ENCODE peak calls at places on chromosomes 12 and 14, in ten cellular contexts. V, S, A, O, F, X, Z, N, G and M are unnamed samples.

GRCh38 chr14:106883218-106883692 is 1356.9 kb downstream of the TMEM121 start:
- DNase-seq in V (no peak), S (no peak), A (no peak), O (peak; percentile 4), F (no peak), X (no peak), Z (no peak), N (no peak), G (peak; percentile 71), M (no peak)

GRCh38 chr12:69007166-69007857 is 74.3 kb upstream of the CPM start:
- DNase-seq in V (peak; percentile 6), S (peak; percentile 75), A (peak; percentile 88), O (peak; percentile 82), F (no peak), X (peak; percentile 90), Z (peak; percentile 49), N (peak; percentile 84), G (no peak), M (peak; percentile 62)

GRCh38 chr12:89206375-89206774 is 145.9 kb downstream of the DUSP6 start:
- DNase-seq in V (no peak), S (no peak), A (no peak), O (no peak), F (no peak), X (no peak), Z (no peak), N (no peak), G (no peak), M (no peak)

GRCh38 chr14:105074601-105075053 is 9.4 kb upstream of the GPR132 start:
- DNase-seq in V (peak; percentile 76), S (no peak), A (no peak), O (no peak), F (no peak), X (no peak), Z (no peak), N (no peak), G (no peak), M (no peak)

GRCh38 chr12:53344824-53345485 is 8.8 kb upstream of the SP7 start:
- DNase-seq in V (peak; percentile 93), S (peak; percentile 88), A (peak; percentile 33), O (peak; percentile 81), F (peak; percentile 82), X (peak; percentile 93), Z (no peak), N (peak; percentile 72), G (peak; percentile 80), M (peak; percentile 74)

GRCh38 chr12:6469092-6469491 is 1.4 kb downstream of the VAMP1 start:
- DNase-seq in V (no peak), S (no peak), A (no peak), O (no peak), F (no peak), X (no peak), Z (no peak), N (no peak), G (no peak), M (no peak)

GRCh38 chr12:53500119-53500775 is 836 bp upstream of the TARBP2 start:
- DNase-seq in V (no peak), S (no peak), A (no peak), O (peak; percentile 93), F (no peak), X (no peak), Z (no peak), N (peak; percentile 41), G (no peak), M (no peak)

GRCh38 chr12:57341275-57341990 is 89.4 kb downstream of the R3HDM2 start:
- DNase-seq in V (no peak), S (peak; percentile 30), A (no peak), O (peak; percentile 77), F (no peak), X (no peak), Z (no peak), N (no peak), G (no peak), M (no peak)

GRCh38 chr12:6383572-6384498 is at the start of gene LTBR:
- DNase-seq in V (peak; percentile 89), S (peak; percentile 44), A (peak; percentile 76), O (peak; percentile 94), F (peak; percentile 96), X (peak; percentile 98), Z (no peak), N (peak; percentile 85), G (no peak), M (peak; percentile 97)

GRCh38 chr12:84763112-84763511 is 149.5 kb downstream of the SLC6A15 start:
- DNase-seq in V (no peak), S (no peak), A (no peak), O (peak; percentile 41), F (no peak), X (no peak), Z (no peak), N (peak; percentile 85), G (no peak), M (no peak)

GRCh38 chr14:92297818-92298595 is 25.0 kb upstream of the SLC24A4 start:
- DNase-seq in V (no peak), S (no peak), A (no peak), O (no peak), F (no peak), X (no peak), Z (no peak), N (no peak), G (no peak), M (no peak)

GRCh38 chr14:78764240-78764639 is 594.1 kb downstream of the NRXN3 start:
- DNase-seq in V (peak; percentile 6), S (no peak), A (no peak), O (peak; percentile 60), F (no peak), X (no peak), Z (no peak), N (peak; percentile 64), G (no peak), M (no peak)

GRCh38 chr14:70812124-70812818 is 3.0 kb upstream of the MAP3K9 start:
- DNase-seq in V (no peak), S (no peak), A (no peak), O (no peak), F (no peak), X (no peak), Z (no peak), N (no peak), G (no peak), M (no peak)
- H3K4me3 ChIP-seq in V (no peak overlapping the region), S (no peak overlapping the region), A (no peak overlapping the region), O (no peak overlapping the region), F (no peak overlapping the region), X (no peak overlapping the region), Z (no peak overlapping the region), N (no peak overlapping the region), G (no peak overlapping the region), M (no peak overlapping the region)

DNA sequence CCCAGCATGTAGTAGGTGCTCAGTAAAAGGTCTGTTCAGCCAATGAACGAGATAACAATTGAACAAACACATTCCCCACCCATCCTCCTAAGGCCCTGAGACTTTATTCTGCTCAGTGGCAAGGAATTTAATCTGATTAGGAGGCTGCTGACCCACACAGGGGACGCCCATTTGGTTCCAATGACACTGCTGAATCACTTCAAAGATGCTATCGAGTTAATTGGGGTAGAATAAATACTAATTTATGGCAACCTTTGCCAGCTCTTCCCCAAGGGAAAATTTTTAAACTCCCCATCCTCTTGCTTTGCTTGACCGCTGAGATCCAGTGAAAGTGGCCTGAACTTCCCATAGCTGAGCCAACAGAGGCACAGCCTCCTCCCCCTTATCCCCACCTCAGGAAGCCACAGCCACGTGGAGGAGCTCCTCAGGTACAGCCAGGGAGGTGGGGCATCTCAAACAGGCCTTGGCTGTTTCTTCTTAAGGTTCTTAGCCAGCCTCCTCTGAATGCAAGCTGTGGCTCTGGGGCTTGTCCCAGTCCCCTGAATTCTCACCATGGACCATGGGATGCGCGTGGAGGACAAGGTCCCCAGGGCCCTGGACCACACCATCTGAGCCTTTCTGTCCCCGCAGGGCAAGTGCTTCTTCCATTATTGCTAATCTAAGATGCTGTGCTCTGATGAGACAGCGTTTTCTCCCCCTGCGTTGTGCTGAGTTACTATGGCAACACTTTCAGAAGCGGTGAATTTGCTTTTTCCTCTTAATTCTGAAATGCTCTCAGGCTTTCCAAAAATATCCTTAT is 26.7 kb downstream of the C14orf132 start:
- DNase-seq in V (peak; percentile 60), S (no peak), A (no peak), O (no peak), F (peak; percentile 15), X (no peak), Z (no peak), N (no peak), G (no peak), M (no peak)
- H3K4me3 ChIP-seq in V (no peak overlapping the region), S (no peak overlapping the region), A (no peak overlapping the region), O (no peak overlapping the region), F (no peak overlapping the region), X (no peak overlapping the region), Z (no peak overlapping the region), N (no peak overlapping the region), G (no peak overlapping the region), M (no peak overlapping the region)

DNA sequence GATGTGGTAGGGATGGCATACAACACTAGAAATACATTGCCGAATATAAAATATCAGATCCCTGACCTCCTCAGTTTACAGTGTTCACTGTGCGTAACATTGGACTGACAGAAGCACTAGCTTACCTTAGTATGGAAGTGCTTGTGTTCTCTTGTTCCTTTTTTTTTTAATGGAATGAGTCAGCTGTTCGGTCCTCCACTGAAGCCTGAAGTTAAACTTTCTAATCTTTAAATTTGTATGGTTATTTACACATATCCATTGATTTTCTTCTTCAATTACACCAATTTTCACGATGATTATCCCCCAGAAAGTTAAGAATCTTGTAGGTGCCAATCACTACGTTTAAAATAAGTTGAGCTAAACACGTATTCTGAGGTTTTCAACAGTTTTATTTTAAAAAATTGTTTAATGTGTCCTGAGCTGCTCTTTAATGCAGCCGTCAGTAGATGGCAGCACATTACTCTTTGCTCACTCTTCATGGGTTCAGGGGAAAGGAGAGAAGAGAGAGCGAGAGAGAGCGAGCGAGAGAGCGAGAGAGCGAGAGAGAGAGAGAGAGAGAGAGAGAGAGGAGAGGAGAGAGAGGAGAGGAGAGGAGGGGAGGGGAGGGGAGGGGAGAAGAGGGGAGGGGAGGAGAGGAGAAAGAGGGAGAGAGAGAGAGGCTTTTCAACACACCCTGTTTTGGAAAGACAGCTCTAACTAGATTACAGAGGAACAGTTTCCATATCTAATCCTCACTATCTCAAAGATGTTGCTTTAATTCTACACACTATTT is 134.7 kb upstream of the SCAF11 start:
- DNase-seq in V (peak; percentile 18), S (peak; percentile 79), A (peak; percentile 58), O (peak; percentile 93), F (no peak), X (no peak), Z (no peak), N (peak; percentile 85), G (peak; percentile 67), M (peak; percentile 76)
- H3K4me3 ChIP-seq in V (no peak overlapping the region), S (no peak overlapping the region), A (no peak overlapping the region), O (peak overlapping the region; percentile 34), F (no peak overlapping the region), X (peak overlapping the region; percentile 44), Z (no peak overlapping the region), N (no peak overlapping the region), G (no peak overlapping the region), M (no peak overlapping the region)

DNA sequence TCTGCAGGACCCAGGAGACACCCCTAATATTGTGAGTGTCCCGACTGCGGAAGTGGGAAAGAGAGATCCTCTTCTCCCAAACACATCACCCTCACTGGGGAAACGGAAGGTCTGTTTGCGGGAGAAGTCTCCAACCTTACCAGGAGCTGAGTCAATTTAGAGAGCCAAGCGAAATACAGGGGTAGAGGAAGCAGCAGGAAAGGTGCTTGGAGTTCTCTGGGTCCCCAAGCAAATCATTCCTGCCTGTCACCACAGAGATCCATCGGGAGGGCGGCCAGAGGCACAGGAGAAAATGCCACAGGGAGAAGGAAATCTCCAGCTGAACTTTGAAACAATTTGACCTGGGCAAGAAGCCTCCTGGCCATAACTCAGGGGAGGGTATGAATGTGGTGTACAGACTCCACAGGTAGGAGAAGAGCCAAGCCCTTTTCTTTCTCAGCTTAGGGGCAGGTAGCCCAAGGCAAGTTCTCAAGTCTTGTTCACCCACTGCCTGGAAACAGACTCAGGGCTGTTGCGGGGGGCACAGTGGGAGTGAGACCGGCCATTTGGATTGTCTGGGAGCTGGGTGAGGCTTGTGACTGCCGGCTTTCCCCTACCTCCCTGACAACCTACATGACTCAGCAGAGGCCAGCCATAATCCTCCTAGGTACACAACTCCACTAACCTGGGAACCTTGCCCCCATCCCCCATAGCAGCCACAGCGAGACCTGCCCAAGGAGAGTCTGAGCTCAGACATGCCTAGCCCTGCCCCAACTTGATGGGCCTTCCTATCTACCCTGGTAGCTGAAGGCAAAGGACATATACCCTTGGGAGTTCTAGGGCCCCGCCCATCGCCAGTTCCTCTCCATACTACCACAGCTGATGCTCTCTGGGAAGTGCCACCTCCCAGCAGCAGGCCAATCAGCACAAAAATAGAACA is 211.9 kb upstream of the ARHGAP5 start:
- DNase-seq in V (no peak), S (no peak), A (no peak), O (no peak), F (no peak), X (no peak), Z (no peak), N (no peak), G (no peak), M (no peak)
- H3K4me3 ChIP-seq in V (no peak overlapping the region), S (no peak overlapping the region), A (no peak overlapping the region), O (no peak overlapping the region), F (no peak overlapping the region), X (no peak overlapping the region), Z (no peak overlapping the region), N (no peak overlapping the region), G (no peak overlapping the region), M (no peak overlapping the region)